ENCODE peak calls at places on chromosome 19, in nine cellular contexts. D is lower leg skin, C is AG09309, F is thyroid gland, W is A549, R is kidney epithelial cell, Z is IMR-90, Y is cardiac muscle cell, X is AG10803. B is an unnamed sample.

GRCh38 chr19:21127898-21128297 is 13.9 kb upstream of the ZNF431 start:
- DNase-seq in F (no peak), Z (no peak), X (no peak), Y (no peak), C (no peak), W (no peak), R (no peak), D (no peak), B (no peak)

GRCh38 chr19:27716922-27717321 is 1496.0 kb downstream of the UQCRFS1 start:
- DNase-seq in X (no peak), C (no peak), R (no peak), Z (no peak), F (no peak), Y (no peak), D (no peak), W (no peak), B (no peak)

GRCh38 chr19:41500443-41500842 is 57.5 kb downstream of the ERICH4 start:
- DNase-seq in R (no peak), F (no peak), X (no peak), C (no peak), D (no peak), W (no peak), Y (no peak), Z (no peak), B (no peak)

GRCh38 chr19:6239401-6239844 is 40.4 kb downstream of the MLLT1 start:
- DNase-seq in D (no peak), Y (peak; percentile 62), F (no peak), Z (peak; percentile 16), C (no peak), X (peak; percentile 52), W (no peak), R (no peak), B (no peak)

GRCh38 chr19:47381653-47382279 is 32.7 kb downstream of the DHX34 start:
- DNase-seq in Z (no peak), R (no peak), C (no peak), F (no peak), W (no peak), X (no peak), Y (no peak), D (no peak), B (no peak)

GRCh38 chr19:5113101-5113557 is 144.2 kb downstream of the KDM4B start:
- DNase-seq in X (peak; percentile 45), R (no peak), C (peak; percentile 17), F (no peak), Y (no peak), Z (peak; percentile 64), D (no peak), W (no peak), B (no peak)

GRCh38 chr19:32397736-32398135 is 7.8 kb upstream of the DPY19L3 start:
- DNase-seq in F (no peak), Y (peak; percentile 78), D (no peak), Z (peak; percentile 88), X (peak; percentile 93), W (peak; percentile 45), R (peak; percentile 56), C (no peak), B (no peak)

GRCh38 chr19:39325778-39326680 is 5.4 kb upstream of the LRFN1 start:
- DNase-seq in C (no peak), Z (peak; percentile 7), Y (no peak), F (no peak), R (no peak), D (no peak), W (peak; percentile 87), X (peak; percentile 17), B (no peak)

GRCh38 chr19:1400281-1401137 is 833 bp downstream of the GAMT start:
- DNase-seq in X (peak; percentile 13), Y (peak; percentile 22), D (no peak), F (peak; percentile 38), C (no peak), W (peak; percentile 42), R (no peak), Z (no peak), B (no peak)

GRCh38 chr19:45444318-45445041 is 20.8 kb upstream of the ERCC1 start:
- DNase-seq in Y (peak; percentile 94), Z (peak; percentile 70), D (peak; percentile 90), C (no peak), X (peak; percentile 85), F (peak; percentile 98), R (no peak), W (peak; percentile 92), B (no peak)
- H3K4me3 ChIP-seq in Y (peak overlapping the region; percentile 37), Z (no peak overlapping the region), D (no peak overlapping the region), C (peak overlapping the region; percentile 39), X (peak overlapping the region; percentile 26), F (no peak overlapping the region), R (peak overlapping the region; percentile 10), W (peak overlapping the region; percentile 49), B (peak overlapping the region; percentile 52)

GRCh38 chr19:56221851-56222250 is 19.8 kb downstream of the ZSCAN5C start:
- DNase-seq in C (no peak), W (no peak), D (no peak), R (no peak), Y (no peak), Z (no peak), F (no peak), X (no peak), B (no peak)
- TF ChIP-seq CTCF in C (no peak), W (no peak), D (no peak), R (no peak), Y (peak; percentile 5), Z (no peak), F (no peak), X (no peak), B (no peak)

DNA sequence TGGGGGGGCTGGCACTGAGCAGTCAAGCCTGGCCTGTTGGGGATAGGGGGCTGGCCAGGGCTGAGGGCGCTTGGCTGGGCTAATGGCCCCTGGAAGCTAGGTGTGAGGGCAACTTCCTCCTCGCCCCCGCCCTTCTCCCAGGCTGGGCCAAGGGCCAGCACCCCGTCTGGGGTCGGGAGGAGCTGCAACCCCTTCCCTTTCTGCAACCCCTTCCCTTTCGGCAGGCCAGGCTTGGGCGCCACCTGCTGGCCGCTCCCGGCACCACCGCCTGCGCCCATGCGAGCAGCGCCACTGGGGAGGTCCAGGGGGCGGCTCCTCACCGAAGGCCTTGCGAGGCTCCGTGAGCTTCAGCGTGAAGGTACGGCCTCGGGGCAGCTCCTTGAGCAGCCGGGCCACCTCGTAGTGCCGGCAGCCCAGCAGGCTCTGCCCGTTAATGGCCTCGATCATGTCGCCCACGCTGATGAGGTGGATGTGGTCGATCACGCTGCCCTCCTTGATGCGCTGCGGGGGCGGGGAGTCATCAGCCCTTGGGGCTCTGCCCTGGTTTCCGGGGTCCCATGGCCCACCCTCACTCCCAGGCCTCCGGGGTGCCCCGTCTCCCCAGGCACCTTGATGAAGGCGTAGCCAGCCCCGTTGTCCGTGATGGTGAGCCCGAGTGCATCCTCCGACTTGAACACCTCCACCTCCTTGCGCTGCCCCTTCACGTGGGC is 5.0 kb upstream of the PTGER1 start:
- DNase-seq in X (no peak), R (no peak), F (no peak), Z (peak; percentile 20), W (peak; percentile 63), D (no peak), C (no peak), Y (peak; percentile 43), B (no peak)
- H3K4me3 ChIP-seq in X (no peak overlapping the region), R (no peak overlapping the region), F (no peak overlapping the region), Z (no peak overlapping the region), W (no peak overlapping the region), D (no peak overlapping the region), C (no peak overlapping the region), Y (no peak overlapping the region), B (peak overlapping the region; percentile 28)

DNA sequence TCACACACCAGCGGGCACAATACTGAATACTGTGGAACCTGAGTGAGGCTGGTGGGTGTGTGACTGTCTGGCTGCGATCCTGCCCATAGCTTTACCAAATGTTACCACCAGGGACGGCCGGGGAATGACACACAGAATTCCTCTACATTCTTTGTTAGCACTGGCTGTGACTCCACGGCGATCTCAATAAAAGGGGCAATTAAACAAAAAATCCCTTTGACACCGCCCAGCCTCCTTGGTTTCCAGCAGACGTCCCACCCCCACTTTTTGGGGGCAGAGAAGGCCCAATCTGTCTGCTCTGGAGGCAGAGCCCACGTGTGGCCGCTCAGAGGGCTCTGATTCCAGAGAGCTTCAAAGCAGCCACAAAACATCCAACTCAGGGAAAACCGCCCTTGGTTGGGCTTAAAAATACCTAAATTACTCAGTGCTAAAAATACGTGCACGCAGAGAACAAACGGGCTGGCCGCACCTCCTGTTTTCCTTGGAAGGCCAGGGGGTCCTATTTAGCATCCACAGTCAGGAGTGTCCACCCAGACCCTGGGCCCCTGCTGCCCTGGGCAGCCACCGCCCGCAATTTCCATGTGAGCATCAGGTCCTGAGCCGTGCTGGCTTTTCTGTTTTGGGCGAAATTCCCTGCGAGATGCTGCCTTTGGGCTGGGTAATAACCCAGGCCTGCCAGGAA is 47.8 kb downstream of the GADD45B start:
- DNase-seq in F (no peak), R (no peak), Y (peak; percentile 47), X (peak; percentile 83), Z (peak; percentile 41), D (no peak), W (peak; percentile 54), C (no peak), B (no peak)
- TF ChIP-seq CTCF in F (no peak), R (peak; percentile 38), Y (peak; percentile 39), X (peak; percentile 65), Z (peak; percentile 21), D (no peak), W (no peak), C (peak; percentile 54), B (no peak)

GRCh38 chr19:18339703-18340102 is 695 bp upstream of the PGPEP1 start:
- DNase-seq in W (peak; percentile 50), X (no peak), D (no peak), R (no peak), Z (peak; percentile 25), F (no peak), C (no peak), Y (no peak), B (no peak)
- H3K4me3 ChIP-seq in W (peak overlapping the region; percentile 60), X (peak overlapping the region; percentile 81), D (no peak overlapping the region), R (no peak overlapping the region), Z (no peak overlapping the region), F (no peak overlapping the region), C (no peak overlapping the region), Y (no peak overlapping the region), B (peak overlapping the region; percentile 81)

GRCh38 chr19:10861118-10861651 is 10.2 kb upstream of the CARM1 start:
- DNase-seq in R (no peak), Y (peak; percentile 45), X (peak; percentile 33), F (no peak), D (no peak), W (peak; percentile 51), C (no peak), Z (no peak), B (no peak)
- TF ChIP-seq CTCF in R (peak; percentile 47), Y (peak; percentile 50), X (peak; percentile 52), F (peak; percentile 7), D (no peak), W (no peak), C (peak; percentile 61), Z (peak; percentile 38), B (peak; percentile 80)

DNA sequence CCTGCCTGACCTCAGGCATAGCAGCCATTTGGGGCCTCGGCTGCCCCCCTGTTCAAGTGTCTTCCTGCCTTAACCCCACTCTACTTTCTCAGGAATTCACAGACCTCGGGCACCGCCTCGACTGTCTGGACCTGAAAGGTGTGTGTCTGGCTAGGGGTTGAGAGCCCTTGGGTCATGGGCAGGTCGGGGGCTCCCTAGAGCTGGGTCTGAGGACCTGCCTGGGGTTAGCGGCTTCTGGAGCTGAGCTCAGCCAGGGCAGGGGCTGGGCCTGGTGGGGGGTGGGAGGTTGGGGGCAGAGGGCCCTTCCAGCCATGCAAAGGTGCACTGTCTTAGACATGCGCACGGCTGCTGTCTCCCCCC is 20.7 kb downstream of the NKPD1 start:
- DNase-seq in Y (no peak), W (no peak), X (no peak), D (no peak), C (no peak), Z (no peak), F (no peak), R (no peak), B (no peak)
- H3K4me3 ChIP-seq in Y (no peak overlapping the region), W (no peak overlapping the region), X (no peak overlapping the region), D (no peak overlapping the region), C (no peak overlapping the region), Z (no peak overlapping the region), F (no peak overlapping the region), R (no peak overlapping the region), B (no peak overlapping the region)

B was measured in GM12864.